ENCODE peak calls at places on chromosomes 7 and 10, in eight cellular contexts. One of them, this sample, is unnamed.

GRCh38 chr7:106329971-106330733 is 45.4 kb upstream of the NAMPT start:
- DNase-seq in Daoy: peak
- DNase-seq in tibial artery: no peak
- DNase-seq in fibroblast of the conjunctiva: peak
- DNase-seq in astrocyte of the cerebellum: peak
- DNase-seq in progenitor cell of endocrine pancreas: no peak
- DNase-seq in NAMALWA: no peak
- DNase-seq in transverse colon: no peak
- DNase-seq in this sample: no peak

GRCh38 chr7:105487559-105488218 is 34.4 kb downstream of the PUS7 start:
- DNase-seq in astrocyte of the cerebellum: peak
- DNase-seq in transverse colon: no peak
- DNase-seq in Daoy: peak
- DNase-seq in NAMALWA: peak
- DNase-seq in progenitor cell of endocrine pancreas: peak
- DNase-seq in fibroblast of the conjunctiva: peak
- DNase-seq in tibial artery: no peak
- DNase-seq in this sample: no peak

GRCh38 chr10:113982745-113983144 is 60.9 kb upstream of the ADRB1 start:
- DNase-seq in fibroblast of the conjunctiva: no peak
- DNase-seq in tibial artery: no peak
- DNase-seq in progenitor cell of endocrine pancreas: no peak
- DNase-seq in astrocyte of the cerebellum: no peak
- DNase-seq in NAMALWA: no peak
- DNase-seq in Daoy: no peak
- DNase-seq in transverse colon: no peak
- DNase-seq in this sample: peak

GRCh38 chr7:981793-982510 is 1.0 kb upstream of the CYP2W1 start:
- DNase-seq in astrocyte of the cerebellum: no peak
- DNase-seq in fibroblast of the conjunctiva: no peak
- DNase-seq in progenitor cell of endocrine pancreas: no peak
- DNase-seq in Daoy: no peak
- DNase-seq in NAMALWA: no peak
- DNase-seq in transverse colon: no peak
- DNase-seq in tibial artery: no peak
- DNase-seq in this sample: no peak

GRCh38 chr10:121754667-121755066 is 156.4 kb upstream of the FGFR2 start:
- DNase-seq in progenitor cell of endocrine pancreas: no peak
- DNase-seq in fibroblast of the conjunctiva: no peak
- DNase-seq in Daoy: no peak
- DNase-seq in astrocyte of the cerebellum: no peak
- DNase-seq in transverse colon: no peak
- DNase-seq in tibial artery: no peak
- DNase-seq in NAMALWA: no peak
- DNase-seq in this sample: no peak

GRCh38 chr7:140316165-140316661 is 82.1 kb downstream of the SLC37A3 start:
- DNase-seq in Daoy: peak
- DNase-seq in tibial artery: peak
- DNase-seq in transverse colon: peak
- DNase-seq in NAMALWA: no peak
- DNase-seq in fibroblast of the conjunctiva: peak
- DNase-seq in progenitor cell of endocrine pancreas: no peak
- DNase-seq in astrocyte of the cerebellum: peak
- DNase-seq in this sample: peak

GRCh38 chr7:112985377-112985987 is 101.1 kb downstream of the GPR85 start:
- DNase-seq in Daoy: peak
- DNase-seq in transverse colon: no peak
- DNase-seq in NAMALWA: no peak
- DNase-seq in fibroblast of the conjunctiva: peak
- DNase-seq in astrocyte of the cerebellum: no peak
- DNase-seq in progenitor cell of endocrine pancreas: no peak
- DNase-seq in tibial artery: no peak
- DNase-seq in this sample: no peak

GRCh38 chr10:74825371-74826141 is 844 bp upstream of the KAT6B start:
- DNase-seq in astrocyte of the cerebellum: no peak
- DNase-seq in progenitor cell of endocrine pancreas: peak
- DNase-seq in transverse colon: peak
- DNase-seq in fibroblast of the conjunctiva: no peak
- DNase-seq in tibial artery: no peak
- DNase-seq in Daoy: no peak
- DNase-seq in NAMALWA: no peak
- DNase-seq in this sample: peak

GRCh38 chr7:50315739-50316671 is 11.5 kb downstream of the IKZF1 start:
- DNase-seq in fibroblast of the conjunctiva: no peak
- DNase-seq in tibial artery: no peak
- DNase-seq in NAMALWA: peak
- DNase-seq in transverse colon: no peak
- DNase-seq in astrocyte of the cerebellum: no peak
- DNase-seq in Daoy: no peak
- DNase-seq in progenitor cell of endocrine pancreas: no peak
- DNase-seq in this sample: no peak

GRCh38 chr10:60312818-60313588 is 76.7 kb downstream of the ANK3 start:
- DNase-seq in Daoy: peak
- DNase-seq in progenitor cell of endocrine pancreas: no peak
- DNase-seq in tibial artery: no peak
- DNase-seq in NAMALWA: no peak
- DNase-seq in fibroblast of the conjunctiva: peak
- DNase-seq in astrocyte of the cerebellum: peak
- DNase-seq in transverse colon: no peak
- DNase-seq in this sample: no peak

GRCh38 chr7:23184709-23185354 is 3.0 kb downstream of the NUP42 start:
- DNase-seq in fibroblast of the conjunctiva: peak
- DNase-seq in tibial artery: no peak
- DNase-seq in Daoy: peak
- DNase-seq in progenitor cell of endocrine pancreas: no peak
- DNase-seq in NAMALWA: peak
- DNase-seq in transverse colon: peak
- DNase-seq in astrocyte of the cerebellum: peak
- DNase-seq in this sample: no peak

GRCh38 chr7:121138262-121138933 is 149.9 kb downstream of the CPED1 start:
- DNase-seq in Daoy: no peak
- DNase-seq in astrocyte of the cerebellum: no peak
- DNase-seq in NAMALWA: peak
- DNase-seq in transverse colon: peak
- DNase-seq in tibial artery: no peak
- DNase-seq in fibroblast of the conjunctiva: peak
- DNase-seq in progenitor cell of endocrine pancreas: no peak
- DNase-seq in this sample: no peak

GRCh38 chr7:31065021-31065593 is 13.0 kb downstream of the ADCYAP1R1 start:
- DNase-seq in NAMALWA: no peak
- DNase-seq in progenitor cell of endocrine pancreas: no peak
- DNase-seq in tibial artery: no peak
- DNase-seq in Daoy: no peak
- DNase-seq in transverse colon: no peak
- DNase-seq in astrocyte of the cerebellum: no peak
- DNase-seq in fibroblast of the conjunctiva: no peak
- DNase-seq in this sample: no peak

GRCh38 chr7:33850768-33851167 is 54.6 kb upstream of the BMPER start:
- DNase-seq in tibial artery: no peak
- DNase-seq in astrocyte of the cerebellum: no peak
- DNase-seq in Daoy: no peak
- DNase-seq in NAMALWA: no peak
- DNase-seq in transverse colon: no peak
- DNase-seq in progenitor cell of endocrine pancreas: no peak
- DNase-seq in fibroblast of the conjunctiva: no peak
- DNase-seq in this sample: no peak

GRCh38 chr7:80467069-80467468 is 44.8 kb downstream of the GNAT3 start:
- DNase-seq in astrocyte of the cerebellum: no peak
- DNase-seq in fibroblast of the conjunctiva: no peak
- DNase-seq in Daoy: no peak
- DNase-seq in NAMALWA: no peak
- DNase-seq in tibial artery: no peak
- DNase-seq in progenitor cell of endocrine pancreas: no peak
- DNase-seq in transverse colon: no peak
- DNase-seq in this sample: no peak

GRCh38 chr7:50801907-50802306 is 19.2 kb upstream of the GRB10 start:
- DNase-seq in NAMALWA: no peak
- DNase-seq in transverse colon: no peak
- DNase-seq in tibial artery: peak
- DNase-seq in astrocyte of the cerebellum: no peak
- DNase-seq in Daoy: no peak
- DNase-seq in progenitor cell of endocrine pancreas: no peak
- DNase-seq in fibroblast of the conjunctiva: no peak
- DNase-seq in this sample: no peak

GRCh38 chr7:1452205-1452604 is 7.1 kb downstream of the MICALL2 start:
- DNase-seq in astrocyte of the cerebellum: no peak
- DNase-seq in tibial artery: no peak
- DNase-seq in fibroblast of the conjunctiva: no peak
- DNase-seq in progenitor cell of endocrine pancreas: no peak
- DNase-seq in NAMALWA: no peak
- DNase-seq in transverse colon: no peak
- DNase-seq in Daoy: no peak
- DNase-seq in this sample: no peak

GRCh38 chr7:123673752-123674398 is 18.2 kb downstream of the LMOD2 start:
- DNase-seq in transverse colon: no peak
- DNase-seq in tibial artery: no peak
- DNase-seq in fibroblast of the conjunctiva: no peak
- DNase-seq in NAMALWA: no peak
- DNase-seq in Daoy: no peak
- DNase-seq in astrocyte of the cerebellum: no peak
- DNase-seq in progenitor cell of endocrine pancreas: no peak
- DNase-seq in this sample: no peak

GRCh38 chr10:71211053-71211452 is 1.3 kb upstream of the UNC5B start:
- DNase-seq in NAMALWA: no peak
- DNase-seq in astrocyte of the cerebellum: no peak
- DNase-seq in Daoy: no peak
- DNase-seq in tibial artery: peak
- DNase-seq in progenitor cell of endocrine pancreas: no peak
- DNase-seq in fibroblast of the conjunctiva: no peak
- DNase-seq in transverse colon: no peak
- DNase-seq in this sample: peak

GRCh38 chr10:43396061-43396927 is 12.7 kb downstream of the HNRNPF start:
- DNase-seq in astrocyte of the cerebellum: no peak
- DNase-seq in transverse colon: peak
- DNase-seq in Daoy: no peak
- DNase-seq in progenitor cell of endocrine pancreas: peak
- DNase-seq in NAMALWA: no peak
- DNase-seq in fibroblast of the conjunctiva: peak
- DNase-seq in tibial artery: peak
- DNase-seq in this sample: peak

GRCh38 chr7:134788191-134788590 is 8.8 kb downstream of the CALD1 start:
- DNase-seq in progenitor cell of endocrine pancreas: no peak
- DNase-seq in NAMALWA: no peak
- DNase-seq in fibroblast of the conjunctiva: no peak
- DNase-seq in Daoy: no peak
- DNase-seq in transverse colon: no peak
- DNase-seq in tibial artery: no peak
- DNase-seq in astrocyte of the cerebellum: no peak
- DNase-seq in this sample: no peak

GRCh38 chr10:24451325-24451820 is 242.4 kb downstream of the KIAA1217 start:
- DNase-seq in tibial artery: no peak
- DNase-seq in progenitor cell of endocrine pancreas: no peak
- DNase-seq in NAMALWA: no peak
- DNase-seq in astrocyte of the cerebellum: no peak
- DNase-seq in transverse colon: no peak
- DNase-seq in fibroblast of the conjunctiva: no peak
- DNase-seq in Daoy: no peak
- DNase-seq in this sample: no peak

GRCh38 chr10:3068968-3069737 is 1.8 kb downstream of the PFKP start:
- DNase-seq in transverse colon: peak
- DNase-seq in Daoy: peak
- DNase-seq in fibroblast of the conjunctiva: no peak
- DNase-seq in progenitor cell of endocrine pancreas: no peak
- DNase-seq in astrocyte of the cerebellum: no peak
- DNase-seq in tibial artery: no peak
- DNase-seq in NAMALWA: peak
- DNase-seq in this sample: no peak

GRCh38 chr7:45031829-45032228 is 31.8 kb downstream of the CCM2 start:
- DNase-seq in astrocyte of the cerebellum: no peak
- DNase-seq in tibial artery: no peak
- DNase-seq in NAMALWA: no peak
- DNase-seq in transverse colon: no peak
- DNase-seq in Daoy: no peak
- DNase-seq in fibroblast of the conjunctiva: no peak
- DNase-seq in progenitor cell of endocrine pancreas: no peak
- DNase-seq in this sample: no peak

GRCh38 chr10:48940958-48941357 is 1.3 kb upstream of the LRRC18 start:
- DNase-seq in fibroblast of the conjunctiva: no peak
- DNase-seq in transverse colon: no peak
- DNase-seq in astrocyte of the cerebellum: peak
- DNase-seq in tibial artery: no peak
- DNase-seq in Daoy: no peak
- DNase-seq in NAMALWA: no peak
- DNase-seq in progenitor cell of endocrine pancreas: no peak
- DNase-seq in this sample: no peak

GRCh38 chr7:122942059-122942458 is 53.4 kb downstream of the TAS2R16 start:
- DNase-seq in fibroblast of the conjunctiva: no peak
- DNase-seq in astrocyte of the cerebellum: no peak
- DNase-seq in transverse colon: no peak
- DNase-seq in tibial artery: no peak
- DNase-seq in progenitor cell of endocrine pancreas: no peak
- DNase-seq in Daoy: no peak
- DNase-seq in NAMALWA: no peak
- DNase-seq in this sample: no peak

GRCh38 chr10:79178070-79178576 is 109.4 kb downstream of the ZMIZ1 start:
- DNase-seq in transverse colon: no peak
- DNase-seq in progenitor cell of endocrine pancreas: no peak
- DNase-seq in Daoy: no peak
- DNase-seq in astrocyte of the cerebellum: no peak
- DNase-seq in NAMALWA: no peak
- DNase-seq in fibroblast of the conjunctiva: no peak
- DNase-seq in tibial artery: no peak
- DNase-seq in this sample: no peak

GRCh38 chr7:148436571-148436970 is 154.0 kb upstream of the C7orf33 start:
- DNase-seq in tibial artery: no peak
- DNase-seq in transverse colon: no peak
- DNase-seq in fibroblast of the conjunctiva: no peak
- DNase-seq in Daoy: no peak
- DNase-seq in NAMALWA: no peak
- DNase-seq in progenitor cell of endocrine pancreas: no peak
- DNase-seq in astrocyte of the cerebellum: no peak
- DNase-seq in this sample: no peak

GRCh38 chr7:30869794-30870491 is 41.7 kb upstream of the AQP1 start:
- DNase-seq in tibial artery: no peak
- DNase-seq in progenitor cell of endocrine pancreas: no peak
- DNase-seq in astrocyte of the cerebellum: peak
- DNase-seq in NAMALWA: no peak
- DNase-seq in Daoy: peak
- DNase-seq in transverse colon: no peak
- DNase-seq in fibroblast of the conjunctiva: no peak
- DNase-seq in this sample: no peak

GRCh38 chr10:8349610-8350249 is 295.2 kb downstream of the GATA3 start:
- DNase-seq in tibial artery: no peak
- DNase-seq in Daoy: no peak
- DNase-seq in astrocyte of the cerebellum: no peak
- DNase-seq in progenitor cell of endocrine pancreas: no peak
- DNase-seq in NAMALWA: no peak
- DNase-seq in fibroblast of the conjunctiva: no peak
- DNase-seq in transverse colon: no peak
- DNase-seq in this sample: no peak

GRCh38 chr10:89175821-89176220 is 31.3 kb downstream of the CH25H start:
- DNase-seq in astrocyte of the cerebellum: no peak
- DNase-seq in transverse colon: no peak
- DNase-seq in tibial artery: no peak
- DNase-seq in Daoy: no peak
- DNase-seq in progenitor cell of endocrine pancreas: no peak
- DNase-seq in NAMALWA: no peak
- DNase-seq in fibroblast of the conjunctiva: no peak
- DNase-seq in this sample: no peak

GRCh38 chr10:73413108-73413527 is 740 bp downstream of the ANXA7 start:
- DNase-seq in Daoy: peak
- DNase-seq in astrocyte of the cerebellum: no peak
- DNase-seq in NAMALWA: peak
- DNase-seq in progenitor cell of endocrine pancreas: no peak
- DNase-seq in transverse colon: peak
- DNase-seq in tibial artery: no peak
- DNase-seq in fibroblast of the conjunctiva: peak
- DNase-seq in this sample: peak

GRCh38 chr10:86857097-86857825 is 100.2 kb downstream of the MMRN2 start:
- DNase-seq in progenitor cell of endocrine pancreas: no peak
- DNase-seq in NAMALWA: no peak
- DNase-seq in fibroblast of the conjunctiva: no peak
- DNase-seq in transverse colon: no peak
- DNase-seq in tibial artery: no peak
- DNase-seq in astrocyte of the cerebellum: peak
- DNase-seq in Daoy: peak
- DNase-seq in this sample: no peak

GRCh38 chr10:80617807-80618206 is 80.1 kb downstream of the SH2D4B start:
- DNase-seq in fibroblast of the conjunctiva: no peak
- DNase-seq in Daoy: no peak
- DNase-seq in astrocyte of the cerebellum: no peak
- DNase-seq in progenitor cell of endocrine pancreas: no peak
- DNase-seq in NAMALWA: no peak
- DNase-seq in transverse colon: no peak
- DNase-seq in tibial artery: no peak
- DNase-seq in this sample: no peak

This sample was measured in stomach.